ENCODE peak calls at places on chromosome 3, in eight cellular contexts. One of them, this sample, is unnamed.

GRCh38 chr3:57793737-57794187 is 37.7 kb downstream of the SLMAP start:
- DNase-seq in stimulated activated CD4-positive, alpha-beta T cell treated with anti-CD3 and anti-CD28 coated beads, TNF-alpha, amount 100 ng/mL, for 1 hour: no peak
- DNase-seq in WTC11: no peak
- DNase-seq in stimulated activated naive CD8-positive, alpha-beta T cell treated with anti-CD3 and anti-CD28 coated beads, Interleukin-15, amount 100 ng/mL, for 72 hours: no peak
- DNase-seq in GM19239: no peak
- DNase-seq in HTR-8/SVneo: no peak
- DNase-seq in hepatic stellate cell: no peak
- DNase-seq in astrocyte of the hippocampus: no peak
- DNase-seq in this sample: no peak

GRCh38 chr3:179666030-179666429 is 13.2 kb downstream of the USP13 start:
- DNase-seq in stimulated activated CD4-positive, alpha-beta T cell treated with anti-CD3 and anti-CD28 coated beads, TNF-alpha, amount 100 ng/mL, for 1 hour: no peak
- DNase-seq in HTR-8/SVneo: no peak
- DNase-seq in WTC11: no peak
- DNase-seq in hepatic stellate cell: no peak
- DNase-seq in stimulated activated naive CD8-positive, alpha-beta T cell treated with anti-CD3 and anti-CD28 coated beads, Interleukin-15, amount 100 ng/mL, for 72 hours: no peak
- DNase-seq in GM19239: no peak
- DNase-seq in astrocyte of the hippocampus: no peak
- DNase-seq in this sample: no peak

GRCh38 chr3:15892828-15893227 is 95.0 kb upstream of the ANKRD28 start:
- DNase-seq in GM19239: no peak
- DNase-seq in stimulated activated CD4-positive, alpha-beta T cell treated with anti-CD3 and anti-CD28 coated beads, TNF-alpha, amount 100 ng/mL, for 1 hour: no peak
- DNase-seq in astrocyte of the hippocampus: peak; percentile 79
- DNase-seq in HTR-8/SVneo: no peak
- DNase-seq in WTC11: no peak
- DNase-seq in stimulated activated naive CD8-positive, alpha-beta T cell treated with anti-CD3 and anti-CD28 coated beads, Interleukin-15, amount 100 ng/mL, for 72 hours: no peak
- DNase-seq in hepatic stellate cell: peak; percentile 16
- DNase-seq in this sample: no peak

GRCh38 chr3:186035277-186035676 is 73.6 kb downstream of the ETV5 start:
- DNase-seq in GM19239: no peak
- DNase-seq in hepatic stellate cell: no peak
- DNase-seq in HTR-8/SVneo: no peak
- DNase-seq in astrocyte of the hippocampus: no peak
- DNase-seq in WTC11: no peak
- DNase-seq in stimulated activated naive CD8-positive, alpha-beta T cell treated with anti-CD3 and anti-CD28 coated beads, Interleukin-15, amount 100 ng/mL, for 72 hours: no peak
- DNase-seq in stimulated activated CD4-positive, alpha-beta T cell treated with anti-CD3 and anti-CD28 coated beads, TNF-alpha, amount 100 ng/mL, for 1 hour: no peak
- DNase-seq in this sample: no peak

GRCh38 chr3:184261270-184262165 is at the start of gene CAMK2N2:
- DNase-seq in GM19239: peak; percentile 88
- DNase-seq in WTC11: peak; percentile 85
- DNase-seq in HTR-8/SVneo: peak; percentile 90
- DNase-seq in hepatic stellate cell: peak; percentile 79
- DNase-seq in astrocyte of the hippocampus: peak; percentile 64
- DNase-seq in stimulated activated CD4-positive, alpha-beta T cell treated with anti-CD3 and anti-CD28 coated beads, TNF-alpha, amount 100 ng/mL, for 1 hour: no peak
- DNase-seq in stimulated activated naive CD8-positive, alpha-beta T cell treated with anti-CD3 and anti-CD28 coated beads, Interleukin-15, amount 100 ng/mL, for 72 hours: peak; percentile 59
- DNase-seq in this sample: no peak

GRCh38 chr3:12371525-12372140 is 82.8 kb downstream of the PPARG start:
- DNase-seq in hepatic stellate cell: peak; percentile 30
- DNase-seq in HTR-8/SVneo: peak; percentile 37
- DNase-seq in astrocyte of the hippocampus: peak; percentile 49
- DNase-seq in WTC11: no peak
- DNase-seq in stimulated activated naive CD8-positive, alpha-beta T cell treated with anti-CD3 and anti-CD28 coated beads, Interleukin-15, amount 100 ng/mL, for 72 hours: no peak
- DNase-seq in GM19239: no peak
- DNase-seq in stimulated activated CD4-positive, alpha-beta T cell treated with anti-CD3 and anti-CD28 coated beads, TNF-alpha, amount 100 ng/mL, for 1 hour: no peak
- DNase-seq in this sample: no peak

GRCh38 chr3:41158947-41159346 is 40.4 kb upstream of the CTNNB1 start:
- DNase-seq in hepatic stellate cell: no peak
- DNase-seq in stimulated activated CD4-positive, alpha-beta T cell treated with anti-CD3 and anti-CD28 coated beads, TNF-alpha, amount 100 ng/mL, for 1 hour: no peak
- DNase-seq in astrocyte of the hippocampus: no peak
- DNase-seq in WTC11: no peak
- DNase-seq in HTR-8/SVneo: no peak
- DNase-seq in GM19239: no peak
- DNase-seq in stimulated activated naive CD8-positive, alpha-beta T cell treated with anti-CD3 and anti-CD28 coated beads, Interleukin-15, amount 100 ng/mL, for 72 hours: no peak
- DNase-seq in this sample: peak; percentile 80

GRCh38 chr3:43290961-43291360 is 4.6 kb downstream of the SNRK start:
- DNase-seq in hepatic stellate cell: no peak
- DNase-seq in stimulated activated naive CD8-positive, alpha-beta T cell treated with anti-CD3 and anti-CD28 coated beads, Interleukin-15, amount 100 ng/mL, for 72 hours: no peak
- DNase-seq in stimulated activated CD4-positive, alpha-beta T cell treated with anti-CD3 and anti-CD28 coated beads, TNF-alpha, amount 100 ng/mL, for 1 hour: no peak
- DNase-seq in GM19239: no peak
- DNase-seq in astrocyte of the hippocampus: no peak
- DNase-seq in WTC11: no peak
- DNase-seq in HTR-8/SVneo: no peak
- DNase-seq in this sample: no peak

GRCh38 chr3:191412764-191413163 is 48.2 kb upstream of the PYDC2 start:
- DNase-seq in astrocyte of the hippocampus: peak; percentile 87
- DNase-seq in stimulated activated naive CD8-positive, alpha-beta T cell treated with anti-CD3 and anti-CD28 coated beads, Interleukin-15, amount 100 ng/mL, for 72 hours: no peak
- DNase-seq in GM19239: no peak
- DNase-seq in HTR-8/SVneo: peak; percentile 51
- DNase-seq in WTC11: no peak
- DNase-seq in stimulated activated CD4-positive, alpha-beta T cell treated with anti-CD3 and anti-CD28 coated beads, TNF-alpha, amount 100 ng/mL, for 1 hour: no peak
- DNase-seq in hepatic stellate cell: peak; percentile 37
- DNase-seq in this sample: peak; percentile 17

GRCh38 chr3:135460273-135460672 is 505.3 kb upstream of the PPP2R3A start:
- DNase-seq in stimulated activated CD4-positive, alpha-beta T cell treated with anti-CD3 and anti-CD28 coated beads, TNF-alpha, amount 100 ng/mL, for 1 hour: no peak
- DNase-seq in WTC11: no peak
- DNase-seq in HTR-8/SVneo: no peak
- DNase-seq in astrocyte of the hippocampus: no peak
- DNase-seq in stimulated activated naive CD8-positive, alpha-beta T cell treated with anti-CD3 and anti-CD28 coated beads, Interleukin-15, amount 100 ng/mL, for 72 hours: no peak
- DNase-seq in hepatic stellate cell: no peak
- DNase-seq in GM19239: no peak
- DNase-seq in this sample: no peak

GRCh38 chr3:52774901-52775864 is 2.2 kb upstream of the ITIH1 start:
- DNase-seq in astrocyte of the hippocampus: no peak
- DNase-seq in WTC11: no peak
- DNase-seq in hepatic stellate cell: no peak
- DNase-seq in stimulated activated naive CD8-positive, alpha-beta T cell treated with anti-CD3 and anti-CD28 coated beads, Interleukin-15, amount 100 ng/mL, for 72 hours: no peak
- DNase-seq in GM19239: no peak
- DNase-seq in stimulated activated CD4-positive, alpha-beta T cell treated with anti-CD3 and anti-CD28 coated beads, TNF-alpha, amount 100 ng/mL, for 1 hour: no peak
- DNase-seq in HTR-8/SVneo: no peak
- DNase-seq in this sample: no peak

GRCh38 chr3:141575879-141576743 is 89.3 kb downstream of the RASA2 start:
- DNase-seq in stimulated activated naive CD8-positive, alpha-beta T cell treated with anti-CD3 and anti-CD28 coated beads, Interleukin-15, amount 100 ng/mL, for 72 hours: no peak
- DNase-seq in HTR-8/SVneo: peak; percentile 42
- DNase-seq in GM19239: peak; percentile 8
- DNase-seq in stimulated activated CD4-positive, alpha-beta T cell treated with anti-CD3 and anti-CD28 coated beads, TNF-alpha, amount 100 ng/mL, for 1 hour: no peak
- DNase-seq in hepatic stellate cell: peak; percentile 14
- DNase-seq in astrocyte of the hippocampus: peak; percentile 30
- DNase-seq in WTC11: no peak
- DNase-seq in this sample: no peak

GRCh38 chr3:180881065-180881801 is 31.2 kb upstream of the FXR1 start:
- DNase-seq in WTC11: no peak
- DNase-seq in hepatic stellate cell: no peak
- DNase-seq in HTR-8/SVneo: no peak
- DNase-seq in stimulated activated naive CD8-positive, alpha-beta T cell treated with anti-CD3 and anti-CD28 coated beads, Interleukin-15, amount 100 ng/mL, for 72 hours: no peak
- DNase-seq in stimulated activated CD4-positive, alpha-beta T cell treated with anti-CD3 and anti-CD28 coated beads, TNF-alpha, amount 100 ng/mL, for 1 hour: no peak
- DNase-seq in astrocyte of the hippocampus: no peak
- DNase-seq in GM19239: no peak
- DNase-seq in this sample: no peak

GRCh38 chr3:129305592-129306091 is 27.0 kb downstream of the HMCES start:
- DNase-seq in WTC11: peak; percentile 99
- DNase-seq in astrocyte of the hippocampus: peak; percentile 93
- DNase-seq in HTR-8/SVneo: no peak
- DNase-seq in hepatic stellate cell: no peak
- DNase-seq in GM19239: no peak
- DNase-seq in stimulated activated CD4-positive, alpha-beta T cell treated with anti-CD3 and anti-CD28 coated beads, TNF-alpha, amount 100 ng/mL, for 1 hour: no peak
- DNase-seq in stimulated activated naive CD8-positive, alpha-beta T cell treated with anti-CD3 and anti-CD28 coated beads, Interleukin-15, amount 100 ng/mL, for 72 hours: no peak
- DNase-seq in this sample: no peak

GRCh38 chr3:33787328-33788009 is 11.0 kb upstream of the PDCD6IP start:
- DNase-seq in stimulated activated naive CD8-positive, alpha-beta T cell treated with anti-CD3 and anti-CD28 coated beads, Interleukin-15, amount 100 ng/mL, for 72 hours: peak; percentile 59
- DNase-seq in stimulated activated CD4-positive, alpha-beta T cell treated with anti-CD3 and anti-CD28 coated beads, TNF-alpha, amount 100 ng/mL, for 1 hour: peak; percentile 8
- DNase-seq in GM19239: peak; percentile 19
- DNase-seq in WTC11: peak; percentile 72
- DNase-seq in hepatic stellate cell: peak; percentile 51
- DNase-seq in HTR-8/SVneo: peak; percentile 67
- DNase-seq in astrocyte of the hippocampus: peak; percentile 84
- DNase-seq in this sample: no peak

GRCh38 chr3:160870327-160870726 is 114.3 kb downstream of the PPM1L start:
- DNase-seq in WTC11: no peak
- DNase-seq in stimulated activated CD4-positive, alpha-beta T cell treated with anti-CD3 and anti-CD28 coated beads, TNF-alpha, amount 100 ng/mL, for 1 hour: no peak
- DNase-seq in astrocyte of the hippocampus: no peak
- DNase-seq in HTR-8/SVneo: no peak
- DNase-seq in GM19239: no peak
- DNase-seq in stimulated activated naive CD8-positive, alpha-beta T cell treated with anti-CD3 and anti-CD28 coated beads, Interleukin-15, amount 100 ng/mL, for 72 hours: no peak
- DNase-seq in hepatic stellate cell: no peak
- DNase-seq in this sample: no peak

GRCh38 chr3:66485291-66485968 is 15.4 kb downstream of the LRIG1 start:
- DNase-seq in stimulated activated naive CD8-positive, alpha-beta T cell treated with anti-CD3 and anti-CD28 coated beads, Interleukin-15, amount 100 ng/mL, for 72 hours: no peak
- DNase-seq in HTR-8/SVneo: no peak
- DNase-seq in GM19239: no peak
- DNase-seq in stimulated activated CD4-positive, alpha-beta T cell treated with anti-CD3 and anti-CD28 coated beads, TNF-alpha, amount 100 ng/mL, for 1 hour: no peak
- DNase-seq in astrocyte of the hippocampus: peak; percentile 67
- DNase-seq in hepatic stellate cell: peak; percentile 61
- DNase-seq in WTC11: no peak
- DNase-seq in this sample: no peak

GRCh38 chr3:182233957-182234356 is 522.2 kb downstream of the SOX2 start:
- DNase-seq in stimulated activated CD4-positive, alpha-beta T cell treated with anti-CD3 and anti-CD28 coated beads, TNF-alpha, amount 100 ng/mL, for 1 hour: no peak
- DNase-seq in GM19239: no peak
- DNase-seq in astrocyte of the hippocampus: no peak
- DNase-seq in hepatic stellate cell: no peak
- DNase-seq in WTC11: no peak
- DNase-seq in stimulated activated naive CD8-positive, alpha-beta T cell treated with anti-CD3 and anti-CD28 coated beads, Interleukin-15, amount 100 ng/mL, for 72 hours: no peak
- DNase-seq in HTR-8/SVneo: no peak
- DNase-seq in this sample: no peak

GRCh38 chr3:195255571-195256501 is 15.1 kb downstream of the XXYLT1 start:
- DNase-seq in astrocyte of the hippocampus: peak; percentile 46
- DNase-seq in stimulated activated naive CD8-positive, alpha-beta T cell treated with anti-CD3 and anti-CD28 coated beads, Interleukin-15, amount 100 ng/mL, for 72 hours: no peak
- DNase-seq in stimulated activated CD4-positive, alpha-beta T cell treated with anti-CD3 and anti-CD28 coated beads, TNF-alpha, amount 100 ng/mL, for 1 hour: no peak
- DNase-seq in HTR-8/SVneo: no peak
- DNase-seq in hepatic stellate cell: no peak
- DNase-seq in WTC11: no peak
- DNase-seq in GM19239: no peak
- DNase-seq in this sample: no peak

GRCh38 chr3:186152889-186153292 is 44.0 kb upstream of the ETV5 start:
- DNase-seq in astrocyte of the hippocampus: no peak
- DNase-seq in GM19239: peak; percentile 52
- DNase-seq in stimulated activated CD4-positive, alpha-beta T cell treated with anti-CD3 and anti-CD28 coated beads, TNF-alpha, amount 100 ng/mL, for 1 hour: no peak
- DNase-seq in WTC11: no peak
- DNase-seq in hepatic stellate cell: no peak
- DNase-seq in stimulated activated naive CD8-positive, alpha-beta T cell treated with anti-CD3 and anti-CD28 coated beads, Interleukin-15, amount 100 ng/mL, for 72 hours: peak; percentile 26
- DNase-seq in HTR-8/SVneo: no peak
- DNase-seq in this sample: no peak

GRCh38 chr3:148643389-148643840 is 54.3 kb upstream of the AGTR1 start:
- DNase-seq in astrocyte of the hippocampus: peak; percentile 68
- DNase-seq in hepatic stellate cell: peak; percentile 42
- DNase-seq in WTC11: no peak
- DNase-seq in stimulated activated CD4-positive, alpha-beta T cell treated with anti-CD3 and anti-CD28 coated beads, TNF-alpha, amount 100 ng/mL, for 1 hour: no peak
- DNase-seq in GM19239: no peak
- DNase-seq in stimulated activated naive CD8-positive, alpha-beta T cell treated with anti-CD3 and anti-CD28 coated beads, Interleukin-15, amount 100 ng/mL, for 72 hours: no peak
- DNase-seq in HTR-8/SVneo: no peak
- DNase-seq in this sample: no peak

GRCh38 chr3:126005951-126006350 is 37.0 kb downstream of the ROPN1B start:
- DNase-seq in astrocyte of the hippocampus: no peak
- DNase-seq in GM19239: no peak
- DNase-seq in hepatic stellate cell: peak; percentile 65
- DNase-seq in stimulated activated CD4-positive, alpha-beta T cell treated with anti-CD3 and anti-CD28 coated beads, TNF-alpha, amount 100 ng/mL, for 1 hour: no peak
- DNase-seq in WTC11: no peak
- DNase-seq in HTR-8/SVneo: no peak
- DNase-seq in stimulated activated naive CD8-positive, alpha-beta T cell treated with anti-CD3 and anti-CD28 coated beads, Interleukin-15, amount 100 ng/mL, for 72 hours: no peak
- DNase-seq in this sample: no peak

This sample was measured in keratinocyte.